ENCODE peak calls at places on chromosomes 16 and 17, in nine cellular contexts. One of them, this sample, is unnamed.

GRCh38 chr17:3485481-3486068 is 9.8 kb downstream of the ASPA start:
- DNase-seq in T-helper 2 cell: no peak
- DNase-seq in stimulated activated CD4-positive, alpha-beta T cell treated with anti-CD3 and anti-CD28 coated beads, Interleukin-12 subunit alpha, Interleukin-12 subunit beta, amount 100 ng/mL, for 24 hours: no peak
- DNase-seq in tibial artery: no peak
- DNase-seq in mesendoderm: no peak
- DNase-seq in T-helper 17 cell: no peak
- DNase-seq in CD8-positive, alpha-beta memory T cell: no peak
- DNase-seq in body of pancreas: peak
- DNase-seq in AG09309: no peak
- DNase-seq in this sample: no peak

GRCh38 chr16:2157480-2158261 is 2.1 kb downstream of the TRAF7 start:
- DNase-seq in CD8-positive, alpha-beta memory T cell: no peak
- DNase-seq in T-helper 17 cell: no peak
- DNase-seq in AG09309: no peak
- DNase-seq in tibial artery: no peak
- DNase-seq in stimulated activated CD4-positive, alpha-beta T cell treated with anti-CD3 and anti-CD28 coated beads, Interleukin-12 subunit alpha, Interleukin-12 subunit beta, amount 100 ng/mL, for 24 hours: no peak
- DNase-seq in T-helper 2 cell: no peak
- DNase-seq in mesendoderm: no peak
- DNase-seq in body of pancreas: peak
- DNase-seq in this sample: no peak

GRCh38 chr16:65769055-65769465 is 597.4 kb upstream of the CDH5 start:
- DNase-seq in T-helper 2 cell: peak
- DNase-seq in mesendoderm: peak
- DNase-seq in tibial artery: no peak
- DNase-seq in CD8-positive, alpha-beta memory T cell: no peak
- DNase-seq in AG09309: peak
- DNase-seq in body of pancreas: no peak
- DNase-seq in T-helper 17 cell: no peak
- DNase-seq in stimulated activated CD4-positive, alpha-beta T cell treated with anti-CD3 and anti-CD28 coated beads, Interleukin-12 subunit alpha, Interleukin-12 subunit beta, amount 100 ng/mL, for 24 hours: no peak
- DNase-seq in this sample: no peak

GRCh38 chr17:77995146-77995852 is 36.8 kb downstream of the TNRC6C start:
- DNase-seq in CD8-positive, alpha-beta memory T cell: no peak
- DNase-seq in mesendoderm: peak
- DNase-seq in stimulated activated CD4-positive, alpha-beta T cell treated with anti-CD3 and anti-CD28 coated beads, Interleukin-12 subunit alpha, Interleukin-12 subunit beta, amount 100 ng/mL, for 24 hours: no peak
- DNase-seq in T-helper 2 cell: peak
- DNase-seq in tibial artery: no peak
- DNase-seq in body of pancreas: no peak
- DNase-seq in AG09309: no peak
- DNase-seq in T-helper 17 cell: no peak
- DNase-seq in this sample: peak

GRCh38 chr17:17232303-17232621 is 4.7 kb downstream of the FLCN start:
- DNase-seq in T-helper 2 cell: no peak
- DNase-seq in CD8-positive, alpha-beta memory T cell: no peak
- DNase-seq in AG09309: no peak
- DNase-seq in stimulated activated CD4-positive, alpha-beta T cell treated with anti-CD3 and anti-CD28 coated beads, Interleukin-12 subunit alpha, Interleukin-12 subunit beta, amount 100 ng/mL, for 24 hours: no peak
- DNase-seq in mesendoderm: no peak
- DNase-seq in body of pancreas: no peak
- DNase-seq in T-helper 17 cell: no peak
- DNase-seq in tibial artery: no peak
- DNase-seq in this sample: no peak

GRCh38 chr17:80925668-80926067 is 66.0 kb upstream of the CHMP6 start:
- DNase-seq in body of pancreas: peak
- DNase-seq in CD8-positive, alpha-beta memory T cell: no peak
- DNase-seq in mesendoderm: no peak
- DNase-seq in AG09309: no peak
- DNase-seq in tibial artery: no peak
- DNase-seq in stimulated activated CD4-positive, alpha-beta T cell treated with anti-CD3 and anti-CD28 coated beads, Interleukin-12 subunit alpha, Interleukin-12 subunit beta, amount 100 ng/mL, for 24 hours: no peak
- DNase-seq in T-helper 2 cell: no peak
- DNase-seq in T-helper 17 cell: no peak
- DNase-seq in this sample: no peak

GRCh38 chr17:44919885-44920564 is 4.7 kb upstream of the GFAP start:
- DNase-seq in AG09309: peak
- DNase-seq in CD8-positive, alpha-beta memory T cell: peak
- DNase-seq in T-helper 2 cell: peak
- DNase-seq in body of pancreas: peak
- DNase-seq in mesendoderm: peak
- DNase-seq in tibial artery: peak
- DNase-seq in stimulated activated CD4-positive, alpha-beta T cell treated with anti-CD3 and anti-CD28 coated beads, Interleukin-12 subunit alpha, Interleukin-12 subunit beta, amount 100 ng/mL, for 24 hours: peak
- DNase-seq in T-helper 17 cell: peak
- DNase-seq in this sample: peak

GRCh38 chr17:57767561-57767960 is 22.5 kb upstream of the CCDC182 start:
- DNase-seq in body of pancreas: no peak
- DNase-seq in tibial artery: no peak
- DNase-seq in mesendoderm: no peak
- DNase-seq in T-helper 2 cell: no peak
- DNase-seq in T-helper 17 cell: no peak
- DNase-seq in AG09309: no peak
- DNase-seq in stimulated activated CD4-positive, alpha-beta T cell treated with anti-CD3 and anti-CD28 coated beads, Interleukin-12 subunit alpha, Interleukin-12 subunit beta, amount 100 ng/mL, for 24 hours: no peak
- DNase-seq in CD8-positive, alpha-beta memory T cell: no peak
- DNase-seq in this sample: no peak

GRCh38 chr16:21260870-21261791 is 17.0 kb downstream of the CRYM start:
- DNase-seq in T-helper 17 cell: no peak
- DNase-seq in body of pancreas: peak
- DNase-seq in mesendoderm: no peak
- DNase-seq in tibial artery: no peak
- DNase-seq in stimulated activated CD4-positive, alpha-beta T cell treated with anti-CD3 and anti-CD28 coated beads, Interleukin-12 subunit alpha, Interleukin-12 subunit beta, amount 100 ng/mL, for 24 hours: no peak
- DNase-seq in CD8-positive, alpha-beta memory T cell: no peak
- DNase-seq in T-helper 2 cell: no peak
- DNase-seq in AG09309: peak
- DNase-seq in this sample: no peak